ENCODE peak calls at places on chromosomes 6 and 20, in six cellular contexts. K, Y, S, D, O and F are unnamed samples.

GRCh38 chr20:36572701-36573102 is 695 bp upstream of the TGIF2 start:
- DNase-seq in K (peak; percentile 65), Y (no peak), S (peak; percentile 89), D (peak; percentile 51), O (peak; percentile 51), F (no peak)

GRCh38 chr6:8623441-8623840 is 188.1 kb upstream of the SLC35B3 start:
- DNase-seq in K (no peak), Y (no peak), S (no peak), D (no peak), O (no peak), F (no peak)

GRCh38 chr6:3405182-3405518 is 51.7 kb downstream of the SLC22A23 start:
- DNase-seq in K (no peak), Y (no peak), S (no peak), D (no peak), O (no peak), F (no peak)

GRCh38 chr20:32841174-32841573 is 17.5 kb upstream of the EFCAB8 start:
- DNase-seq in K (no peak), Y (no peak), S (no peak), D (no peak), O (no peak), F (no peak)

GRCh38 chr6:57029213-57029612 is 17.3 kb upstream of the KIAA1586 start:
- DNase-seq in K (no peak), Y (no peak), S (no peak), D (no peak), O (no peak), F (no peak)

GRCh38 chr20:52457826-52458225 is 266.2 kb upstream of the ZFP64 start:
- DNase-seq in K (no peak), Y (no peak), S (no peak), D (no peak), O (no peak), F (no peak)

GRCh38 chr6:2855061-2855519 is 13.4 kb upstream of the SERPINB1 start:
- DNase-seq in K (no peak), Y (no peak), S (no peak), D (no peak), O (no peak), F (no peak)

GRCh38 chr20:3786126-3786484 is 435 bp downstream of the CENPB start:
- DNase-seq in K (no peak), Y (peak; percentile 84), S (peak; percentile 95), D (peak; percentile 64), O (no peak), F (no peak)

GRCh38 chr20:25057234-25058050 is 497 bp downstream of the ACSS1 start:
- DNase-seq in K (no peak), Y (peak; percentile 93), S (peak; percentile 91), D (peak; percentile 86), O (no peak), F (peak; percentile 94)

GRCh38 chr6:154239392-154239791 is 117.2 kb downstream of the IPCEF1 start:
- DNase-seq in K (no peak), Y (no peak), S (no peak), D (no peak), O (no peak), F (no peak)

GRCh38 chr20:60055740-60056139 is 97.5 kb downstream of the CDH26 start:
- DNase-seq in K (no peak), Y (peak; percentile 81), S (peak; percentile 84), D (peak; percentile 68), O (peak; percentile 15), F (peak; percentile 89)

GRCh38 chr6:16519265-16520242 is 241.7 kb downstream of the ATXN1 start:
- DNase-seq in K (peak; percentile 86), Y (no peak), S (no peak), D (no peak), O (no peak), F (no peak)

GRCh38 chr20:438581-439469 is 23.5 kb downstream of the TBC1D20 start:
- DNase-seq in K (no peak), Y (no peak), S (no peak), D (peak; percentile 50), O (no peak), F (peak; percentile 84)

GRCh38 chr6:22892452-22892851 is 323.1 kb downstream of the HDGFL1 start:
- DNase-seq in K (no peak), Y (no peak), S (peak; percentile 73), D (no peak), O (no peak), F (no peak)

GRCh38 chr6:167302796-167303195 is 11.7 kb downstream of the UNC93A start:
- DNase-seq in K (no peak), Y (no peak), S (no peak), D (no peak), O (no peak), F (peak; percentile 27)

GRCh38 chr20:35327074-35327976 is 35.1 kb upstream of the FAM83C start:
- DNase-seq in K (peak; percentile 100), Y (no peak), S (no peak), D (no peak), O (no peak), F (no peak)

GRCh38 chr6:142943746-142944125 is 1.2 kb downstream of the HIVEP2 start:
- DNase-seq in K (peak; percentile 38), Y (no peak), S (peak; percentile 83), D (no peak), O (no peak), F (peak; percentile 78)

GRCh38 chr6:3410385-3411360 is 46.2 kb downstream of the SLC22A23 start:
- DNase-seq in K (peak; percentile 95), Y (peak; percentile 60), S (no peak), D (peak; percentile 52), O (peak; percentile 84), F (no peak)

GRCh38 chr6:24925661-24926060 is 10.1 kb downstream of the RIPOR2 start:
- DNase-seq in K (no peak), Y (no peak), S (no peak), D (no peak), O (no peak), F (no peak)

GRCh38 chr20:50398471-50399002 is 111.6 kb upstream of the PTPN1 start:
- DNase-seq in K (no peak), Y (no peak), S (no peak), D (no peak), O (no peak), F (no peak)

GRCh38 chr20:51760905-51761544 is 7.2 kb downstream of the ATP9A start:
- DNase-seq in K (peak; percentile 100), Y (no peak), S (peak; percentile 85), D (no peak), O (peak; percentile 51), F (no peak)

GRCh38 chr20:41222703-41223102 is 85.4 kb downstream of the PLCG1 start:
- DNase-seq in K (no peak), Y (no peak), S (no peak), D (no peak), O (no peak), F (no peak)

GRCh38 chr6:145865175-145865574 is 50.6 kb upstream of the FBXO30 start:
- DNase-seq in K (no peak), Y (no peak), S (no peak), D (no peak), O (no peak), F (no peak)

GRCh38 chr20:34585019-34585418 is 26.5 kb downstream of the MAP1LC3A start:
- DNase-seq in K (no peak), Y (no peak), S (no peak), D (no peak), O (no peak), F (no peak)

GRCh38 chr20:59025511-59025910 is 6.3 kb downstream of the TUBB1 start:
- DNase-seq in K (no peak), Y (no peak), S (no peak), D (no peak), O (no peak), F (no peak)

GRCh38 chr20:62475027-62475818 is 572 bp downstream of the GATA5 start:
- DNase-seq in K (no peak), Y (no peak), S (no peak), D (no peak), O (no peak), F (no peak)

GRCh38 chr6:3001773-3002293 is 2.1 kb downstream of the NQO2 start:
- DNase-seq in K (peak; percentile 85), Y (no peak), S (peak; percentile 93), D (no peak), O (no peak), F (no peak)

GRCh38 chr6:31968791-31969711 is 2.9 kb downstream of the DXO start:
- DNase-seq in K (no peak), Y (no peak), S (peak; percentile 78), D (no peak), O (no peak), F (peak; percentile 72)
- H3K4me1 ChIP-seq in K (peaks cover 31% of the 10 kb centered on the region), Y (peaks cover 20% of the 10 kb centered on the region), S (peaks cover 32% of the 10 kb centered on the region), D (peaks cover 13% of the 10 kb centered on the region), O (peaks cover 3% of the 10 kb centered on the region), F (peaks cover 39% of the 10 kb centered on the region)

GRCh38 chr6:148526145-148526544 is 183.5 kb downstream of the SASH1 start:
- DNase-seq in K (no peak), Y (no peak), S (no peak), D (no peak), O (no peak), F (no peak)

GRCh38 chr6:148529010-148529409 is 186.4 kb downstream of the SASH1 start:
- DNase-seq in K (no peak), Y (no peak), S (no peak), D (no peak), O (no peak), F (no peak)

GRCh38 chr6:148530976-148531375 is 188.3 kb downstream of the SASH1 start:
- DNase-seq in K (no peak), Y (no peak), S (no peak), D (no peak), O (no peak), F (no peak)

GRCh38 chr6:148530394-148530923 is 187.8 kb downstream of the SASH1 start:
- DNase-seq in K (no peak), Y (no peak), S (peak; percentile 91), D (no peak), O (peak; percentile 47), F (no peak)

GRCh38 chr6:148528292-148528691 is 185.7 kb downstream of the SASH1 start:
- DNase-seq in K (no peak), Y (no peak), S (no peak), D (no peak), O (no peak), F (no peak)
- TF ChIP-seq CTCF in K (no peak), Y (no peak), S (peak; percentile 43), D (peak; percentile 13), O (peak; percentile 33), F (no peak)

GRCh38 chr6:37060195-37060559 is 54.7 kb downstream of the FGD2 start:
- DNase-seq in K (no peak), Y (no peak), S (no peak), D (no peak), O (no peak), F (no peak)
- H3K27ac ChIP-seq in K (peak overlapping the region; percentile 97), Y (peak overlapping the region; percentile 33), S (peak overlapping the region; percentile 97), D (no peak overlapping the region), O (no peak overlapping the region), F (no peak overlapping the region)

GRCh38 chr6:169171951-169172350 is 81.7 kb downstream of the THBS2 start:
- DNase-seq in K (no peak), Y (no peak), S (peak; percentile 90), D (no peak), O (no peak), F (no peak)

GRCh38 chr6:169171010-169171409 is 82.6 kb downstream of the THBS2 start:
- DNase-seq in K (no peak), Y (no peak), S (peak; percentile 38), D (no peak), O (peak; percentile 13), F (no peak)

GRCh38 chr6:169173532-169174268 is 79.9 kb downstream of the THBS2 start:
- DNase-seq in K (no peak), Y (no peak), S (peak; percentile 78), D (no peak), O (no peak), F (no peak)

GRCh38 chr6:169172946-169173345 is 80.7 kb downstream of the THBS2 start:
- DNase-seq in K (no peak), Y (no peak), S (peak; percentile 87), D (no peak), O (no peak), F (no peak)

GRCh38 chr6:169172435-169172834 is 81.2 kb downstream of the THBS2 start:
- DNase-seq in K (no peak), Y (no peak), S (peak; percentile 98), D (no peak), O (no peak), F (no peak)
- H3K4me1 ChIP-seq in K (no peaks in the 10 kb centered on the region), Y (no peaks in the 10 kb centered on the region), S (peaks cover 29% of the 10 kb centered on the region), D (no peaks in the 10 kb centered on the region), O (no peaks in the 10 kb centered on the region), F (no peaks in the 10 kb centered on the region)